ENCODE peak calls at places on chromosomes 13 and 19, in ten cellular contexts. One of them, this sample, is unnamed.
A peak's percentile ranks its signal among the peaks of the same experiment; 100 is the strongest.

GRCh38 chr13:72983085-72983768 is 75.6 kb upstream of the KLF5 start:
- DNase-seq in glutamatergic neuron: no peak
- DNase-seq in stimulated activated CD8-positive, alpha-beta memory T cell treated with anti-CD3 and anti-CD28 coated beads, Interleukin-4, amount 100 ng/mL, for 48 hours: no peak
- DNase-seq in NCI-H774: no peak
- DNase-seq in left colon: peak; percentile 35
- DNase-seq in stimulated activated CD4-positive, alpha-beta T cell treated with anti-CD3 and anti-CD28 coated beads, Interleukin-1b, Interleukin-23, amount 100 ng/mL, for 1 hour: no peak
- DNase-seq in AG10803: peak; percentile 81
- DNase-seq in effector memory CD4-positive, alpha-beta T cell: no peak
- DNase-seq in fibroblast of villous mesenchyme: peak; percentile 89
- DNase-seq in WTC11: no peak
- DNase-seq in this sample: peak; percentile 6

GRCh38 chr19:52935434-52935833 is 12.2 kb upstream of the ZNF888 start:
- DNase-seq in glutamatergic neuron: no peak
- DNase-seq in stimulated activated CD8-positive, alpha-beta memory T cell treated with anti-CD3 and anti-CD28 coated beads, Interleukin-4, amount 100 ng/mL, for 48 hours: no peak
- DNase-seq in NCI-H774: no peak
- DNase-seq in left colon: peak; percentile 45
- DNase-seq in stimulated activated CD4-positive, alpha-beta T cell treated with anti-CD3 and anti-CD28 coated beads, Interleukin-1b, Interleukin-23, amount 100 ng/mL, for 1 hour: no peak
- DNase-seq in AG10803: no peak
- DNase-seq in effector memory CD4-positive, alpha-beta T cell: no peak
- DNase-seq in fibroblast of villous mesenchyme: peak; percentile 92
- DNase-seq in WTC11: no peak
- DNase-seq in this sample: peak; percentile 65

GRCh38 chr13:112117955-112118302 is 51.0 kb downstream of the SOX1 start:
- DNase-seq in glutamatergic neuron: no peak
- DNase-seq in stimulated activated CD8-positive, alpha-beta memory T cell treated with anti-CD3 and anti-CD28 coated beads, Interleukin-4, amount 100 ng/mL, for 48 hours: no peak
- DNase-seq in NCI-H774: no peak
- DNase-seq in left colon: no peak
- DNase-seq in stimulated activated CD4-positive, alpha-beta T cell treated with anti-CD3 and anti-CD28 coated beads, Interleukin-1b, Interleukin-23, amount 100 ng/mL, for 1 hour: no peak
- DNase-seq in AG10803: no peak
- DNase-seq in effector memory CD4-positive, alpha-beta T cell: no peak
- DNase-seq in fibroblast of villous mesenchyme: no peak
- DNase-seq in WTC11: no peak
- DNase-seq in this sample: no peak

GRCh38 chr19:11781295-11782057 is 14.7 kb downstream of the ZNF441 start:
- DNase-seq in glutamatergic neuron: no peak
- DNase-seq in stimulated activated CD8-positive, alpha-beta memory T cell treated with anti-CD3 and anti-CD28 coated beads, Interleukin-4, amount 100 ng/mL, for 48 hours: no peak
- DNase-seq in NCI-H774: no peak
- DNase-seq in left colon: no peak
- DNase-seq in stimulated activated CD4-positive, alpha-beta T cell treated with anti-CD3 and anti-CD28 coated beads, Interleukin-1b, Interleukin-23, amount 100 ng/mL, for 1 hour: no peak
- DNase-seq in AG10803: no peak
- DNase-seq in effector memory CD4-positive, alpha-beta T cell: no peak
- DNase-seq in fibroblast of villous mesenchyme: peak; percentile 8
- DNase-seq in WTC11: no peak
- DNase-seq in this sample: peak; percentile 5

GRCh38 chr13:85737952-85738351 is 61.3 kb downstream of the SLITRK6 start:
- DNase-seq in glutamatergic neuron: no peak
- DNase-seq in stimulated activated CD8-positive, alpha-beta memory T cell treated with anti-CD3 and anti-CD28 coated beads, Interleukin-4, amount 100 ng/mL, for 48 hours: no peak
- DNase-seq in NCI-H774: no peak
- DNase-seq in left colon: no peak
- DNase-seq in stimulated activated CD4-positive, alpha-beta T cell treated with anti-CD3 and anti-CD28 coated beads, Interleukin-1b, Interleukin-23, amount 100 ng/mL, for 1 hour: no peak
- DNase-seq in AG10803: no peak
- DNase-seq in effector memory CD4-positive, alpha-beta T cell: no peak
- DNase-seq in fibroblast of villous mesenchyme: no peak
- DNase-seq in WTC11: no peak
- DNase-seq in this sample: no peak

GRCh38 chr13:31765441-31765840 is 26.1 kb downstream of the RXFP2 start:
- DNase-seq in glutamatergic neuron: no peak
- DNase-seq in stimulated activated CD8-positive, alpha-beta memory T cell treated with anti-CD3 and anti-CD28 coated beads, Interleukin-4, amount 100 ng/mL, for 48 hours: no peak
- DNase-seq in NCI-H774: no peak
- DNase-seq in left colon: no peak
- DNase-seq in stimulated activated CD4-positive, alpha-beta T cell treated with anti-CD3 and anti-CD28 coated beads, Interleukin-1b, Interleukin-23, amount 100 ng/mL, for 1 hour: no peak
- DNase-seq in AG10803: peak; percentile 92
- DNase-seq in effector memory CD4-positive, alpha-beta T cell: no peak
- DNase-seq in fibroblast of villous mesenchyme: no peak
- DNase-seq in WTC11: no peak
- DNase-seq in this sample: peak; percentile 63

GRCh38 chr13:114062754-114063153 is 69.7 kb downstream of the RASA3 start:
- DNase-seq in glutamatergic neuron: no peak
- DNase-seq in stimulated activated CD8-positive, alpha-beta memory T cell treated with anti-CD3 and anti-CD28 coated beads, Interleukin-4, amount 100 ng/mL, for 48 hours: no peak
- DNase-seq in NCI-H774: no peak
- DNase-seq in left colon: no peak
- DNase-seq in stimulated activated CD4-positive, alpha-beta T cell treated with anti-CD3 and anti-CD28 coated beads, Interleukin-1b, Interleukin-23, amount 100 ng/mL, for 1 hour: no peak
- DNase-seq in AG10803: peak; percentile 37
- DNase-seq in effector memory CD4-positive, alpha-beta T cell: no peak
- DNase-seq in fibroblast of villous mesenchyme: peak; percentile 68
- DNase-seq in WTC11: no peak
- DNase-seq in this sample: peak; percentile 22

GRCh38 chr13:25141042-25141441 is 31.0 kb downstream of the AMER2 start:
- DNase-seq in glutamatergic neuron: no peak
- DNase-seq in stimulated activated CD8-positive, alpha-beta memory T cell treated with anti-CD3 and anti-CD28 coated beads, Interleukin-4, amount 100 ng/mL, for 48 hours: no peak
- DNase-seq in NCI-H774: no peak
- DNase-seq in left colon: no peak
- DNase-seq in stimulated activated CD4-positive, alpha-beta T cell treated with anti-CD3 and anti-CD28 coated beads, Interleukin-1b, Interleukin-23, amount 100 ng/mL, for 1 hour: no peak
- DNase-seq in AG10803: no peak
- DNase-seq in effector memory CD4-positive, alpha-beta T cell: no peak
- DNase-seq in fibroblast of villous mesenchyme: no peak
- DNase-seq in WTC11: no peak
- DNase-seq in this sample: no peak

GRCh38 chr19:8487137-8487851 is 15.1 kb downstream of the PRAM1 start:
- DNase-seq in glutamatergic neuron: no peak
- DNase-seq in stimulated activated CD8-positive, alpha-beta memory T cell treated with anti-CD3 and anti-CD28 coated beads, Interleukin-4, amount 100 ng/mL, for 48 hours: peak; percentile 67
- DNase-seq in NCI-H774: no peak
- DNase-seq in left colon: no peak
- DNase-seq in stimulated activated CD4-positive, alpha-beta T cell treated with anti-CD3 and anti-CD28 coated beads, Interleukin-1b, Interleukin-23, amount 100 ng/mL, for 1 hour: no peak
- DNase-seq in AG10803: no peak
- DNase-seq in effector memory CD4-positive, alpha-beta T cell: peak; percentile 36
- DNase-seq in fibroblast of villous mesenchyme: no peak
- DNase-seq in WTC11: no peak
- DNase-seq in this sample: peak; percentile 52

GRCh38 chr19:11364935-11365334 is 9.5 kb upstream of the SWSAP1 start:
- DNase-seq in glutamatergic neuron: no peak
- DNase-seq in stimulated activated CD8-positive, alpha-beta memory T cell treated with anti-CD3 and anti-CD28 coated beads, Interleukin-4, amount 100 ng/mL, for 48 hours: no peak
- DNase-seq in NCI-H774: no peak
- DNase-seq in left colon: no peak
- DNase-seq in stimulated activated CD4-positive, alpha-beta T cell treated with anti-CD3 and anti-CD28 coated beads, Interleukin-1b, Interleukin-23, amount 100 ng/mL, for 1 hour: no peak
- DNase-seq in AG10803: no peak
- DNase-seq in effector memory CD4-positive, alpha-beta T cell: no peak
- DNase-seq in fibroblast of villous mesenchyme: no peak
- DNase-seq in WTC11: no peak
- DNase-seq in this sample: no peak

GRCh38 chr13:85509512-85509911 is 289.7 kb downstream of the SLITRK6 start:
- DNase-seq in glutamatergic neuron: no peak
- DNase-seq in stimulated activated CD8-positive, alpha-beta memory T cell treated with anti-CD3 and anti-CD28 coated beads, Interleukin-4, amount 100 ng/mL, for 48 hours: no peak
- DNase-seq in NCI-H774: no peak
- DNase-seq in left colon: no peak
- DNase-seq in stimulated activated CD4-positive, alpha-beta T cell treated with anti-CD3 and anti-CD28 coated beads, Interleukin-1b, Interleukin-23, amount 100 ng/mL, for 1 hour: no peak
- DNase-seq in AG10803: peak; percentile 3
- DNase-seq in effector memory CD4-positive, alpha-beta T cell: no peak
- DNase-seq in fibroblast of villous mesenchyme: no peak
- DNase-seq in WTC11: no peak
- DNase-seq in this sample: no peak

GRCh38 chr13:22107549-22107948 is 436.7 kb downstream of the FGF9 start:
- DNase-seq in glutamatergic neuron: no peak
- DNase-seq in stimulated activated CD8-positive, alpha-beta memory T cell treated with anti-CD3 and anti-CD28 coated beads, Interleukin-4, amount 100 ng/mL, for 48 hours: no peak
- DNase-seq in NCI-H774: no peak
- DNase-seq in left colon: no peak
- DNase-seq in stimulated activated CD4-positive, alpha-beta T cell treated with anti-CD3 and anti-CD28 coated beads, Interleukin-1b, Interleukin-23, amount 100 ng/mL, for 1 hour: no peak
- DNase-seq in AG10803: no peak
- DNase-seq in effector memory CD4-positive, alpha-beta T cell: no peak
- DNase-seq in fibroblast of villous mesenchyme: no peak
- DNase-seq in WTC11: no peak
- DNase-seq in this sample: no peak

GRCh38 chr19:46466536-46467199 is 4.7 kb downstream of the PNMA8A start:
- DNase-seq in glutamatergic neuron: no peak
- DNase-seq in stimulated activated CD8-positive, alpha-beta memory T cell treated with anti-CD3 and anti-CD28 coated beads, Interleukin-4, amount 100 ng/mL, for 48 hours: peak; percentile 37
- DNase-seq in NCI-H774: no peak
- DNase-seq in left colon: no peak
- DNase-seq in stimulated activated CD4-positive, alpha-beta T cell treated with anti-CD3 and anti-CD28 coated beads, Interleukin-1b, Interleukin-23, amount 100 ng/mL, for 1 hour: no peak
- DNase-seq in AG10803: peak; percentile 82
- DNase-seq in effector memory CD4-positive, alpha-beta T cell: no peak
- DNase-seq in fibroblast of villous mesenchyme: peak; percentile 76
- DNase-seq in WTC11: no peak
- DNase-seq in this sample: peak; percentile 87

GRCh38 chr19:29504454-29504853 is 21.3 kb upstream of the VSTM2B start:
- DNase-seq in glutamatergic neuron: no peak
- DNase-seq in stimulated activated CD8-positive, alpha-beta memory T cell treated with anti-CD3 and anti-CD28 coated beads, Interleukin-4, amount 100 ng/mL, for 48 hours: no peak
- DNase-seq in NCI-H774: no peak
- DNase-seq in left colon: no peak
- DNase-seq in stimulated activated CD4-positive, alpha-beta T cell treated with anti-CD3 and anti-CD28 coated beads, Interleukin-1b, Interleukin-23, amount 100 ng/mL, for 1 hour: no peak
- DNase-seq in AG10803: no peak
- DNase-seq in effector memory CD4-positive, alpha-beta T cell: no peak
- DNase-seq in fibroblast of villous mesenchyme: no peak
- DNase-seq in WTC11: no peak
- DNase-seq in this sample: no peak

GRCh38 chr13:73275163-73275562 is 216.4 kb downstream of the KLF5 start:
- DNase-seq in glutamatergic neuron: no peak
- DNase-seq in stimulated activated CD8-positive, alpha-beta memory T cell treated with anti-CD3 and anti-CD28 coated beads, Interleukin-4, amount 100 ng/mL, for 48 hours: no peak
- DNase-seq in NCI-H774: no peak
- DNase-seq in left colon: no peak
- DNase-seq in stimulated activated CD4-positive, alpha-beta T cell treated with anti-CD3 and anti-CD28 coated beads, Interleukin-1b, Interleukin-23, amount 100 ng/mL, for 1 hour: no peak
- DNase-seq in AG10803: no peak
- DNase-seq in effector memory CD4-positive, alpha-beta T cell: no peak
- DNase-seq in fibroblast of villous mesenchyme: no peak
- DNase-seq in WTC11: no peak
- DNase-seq in this sample: peak; percentile 37

GRCh38 chr13:29284726-29285125 is 310.8 kb downstream of the SLC7A1 start:
- DNase-seq in glutamatergic neuron: no peak
- DNase-seq in stimulated activated CD8-positive, alpha-beta memory T cell treated with anti-CD3 and anti-CD28 coated beads, Interleukin-4, amount 100 ng/mL, for 48 hours: no peak
- DNase-seq in NCI-H774: no peak
- DNase-seq in left colon: no peak
- DNase-seq in stimulated activated CD4-positive, alpha-beta T cell treated with anti-CD3 and anti-CD28 coated beads, Interleukin-1b, Interleukin-23, amount 100 ng/mL, for 1 hour: no peak
- DNase-seq in AG10803: no peak
- DNase-seq in effector memory CD4-positive, alpha-beta T cell: no peak
- DNase-seq in fibroblast of villous mesenchyme: no peak
- DNase-seq in WTC11: no peak
- DNase-seq in this sample: no peak

GRCh38 chr19:43444531-43445340 is 20.7 kb downstream of the LYPD3 start:
- DNase-seq in glutamatergic neuron: no peak
- DNase-seq in stimulated activated CD8-positive, alpha-beta memory T cell treated with anti-CD3 and anti-CD28 coated beads, Interleukin-4, amount 100 ng/mL, for 48 hours: no peak
- DNase-seq in NCI-H774: no peak
- DNase-seq in left colon: no peak
- DNase-seq in stimulated activated CD4-positive, alpha-beta T cell treated with anti-CD3 and anti-CD28 coated beads, Interleukin-1b, Interleukin-23, amount 100 ng/mL, for 1 hour: no peak
- DNase-seq in AG10803: no peak
- DNase-seq in effector memory CD4-positive, alpha-beta T cell: no peak
- DNase-seq in fibroblast of villous mesenchyme: no peak
- DNase-seq in WTC11: no peak
- DNase-seq in this sample: no peak

GRCh38 chr19:31894451-31894850 is 451.0 kb upstream of the ZNF507 start:
- DNase-seq in glutamatergic neuron: no peak
- DNase-seq in stimulated activated CD8-positive, alpha-beta memory T cell treated with anti-CD3 and anti-CD28 coated beads, Interleukin-4, amount 100 ng/mL, for 48 hours: no peak
- DNase-seq in NCI-H774: no peak
- DNase-seq in left colon: no peak
- DNase-seq in stimulated activated CD4-positive, alpha-beta T cell treated with anti-CD3 and anti-CD28 coated beads, Interleukin-1b, Interleukin-23, amount 100 ng/mL, for 1 hour: no peak
- DNase-seq in AG10803: no peak
- DNase-seq in effector memory CD4-positive, alpha-beta T cell: no peak
- DNase-seq in fibroblast of villous mesenchyme: no peak
- DNase-seq in WTC11: no peak
- DNase-seq in this sample: no peak

GRCh38 chr13:100298116-100298681 is 209.3 kb downstream of the PCCA start:
- DNase-seq in glutamatergic neuron: no peak
- DNase-seq in stimulated activated CD8-positive, alpha-beta memory T cell treated with anti-CD3 and anti-CD28 coated beads, Interleukin-4, amount 100 ng/mL, for 48 hours: no peak
- DNase-seq in NCI-H774: no peak
- DNase-seq in left colon: no peak
- DNase-seq in stimulated activated CD4-positive, alpha-beta T cell treated with anti-CD3 and anti-CD28 coated beads, Interleukin-1b, Interleukin-23, amount 100 ng/mL, for 1 hour: no peak
- DNase-seq in AG10803: peak; percentile 4
- DNase-seq in effector memory CD4-positive, alpha-beta T cell: no peak
- DNase-seq in fibroblast of villous mesenchyme: no peak
- DNase-seq in WTC11: no peak
- DNase-seq in this sample: no peak

GRCh38 chr19:17602217-17602616 is 46.8 kb downstream of the COLGALT1 start:
- DNase-seq in glutamatergic neuron: no peak
- DNase-seq in stimulated activated CD8-positive, alpha-beta memory T cell treated with anti-CD3 and anti-CD28 coated beads, Interleukin-4, amount 100 ng/mL, for 48 hours: no peak
- DNase-seq in NCI-H774: no peak
- DNase-seq in left colon: no peak
- DNase-seq in stimulated activated CD4-positive, alpha-beta T cell treated with anti-CD3 and anti-CD28 coated beads, Interleukin-1b, Interleukin-23, amount 100 ng/mL, for 1 hour: no peak
- DNase-seq in AG10803: no peak
- DNase-seq in effector memory CD4-positive, alpha-beta T cell: no peak
- DNase-seq in fibroblast of villous mesenchyme: no peak
- DNase-seq in WTC11: no peak
- DNase-seq in this sample: no peak

GRCh38 chr13:113489549-113490495 is 689 bp downstream of the DCUN1D2 start:
- DNase-seq in glutamatergic neuron: peak; percentile 51
- DNase-seq in stimulated activated CD8-positive, alpha-beta memory T cell treated with anti-CD3 and anti-CD28 coated beads, Interleukin-4, amount 100 ng/mL, for 48 hours: peak; percentile 61
- DNase-seq in NCI-H774: peak; percentile 67
- DNase-seq in left colon: no peak
- DNase-seq in stimulated activated CD4-positive, alpha-beta T cell treated with anti-CD3 and anti-CD28 coated beads, Interleukin-1b, Interleukin-23, amount 100 ng/mL, for 1 hour: peak; percentile 14
- DNase-seq in AG10803: peak; percentile 43
- DNase-seq in effector memory CD4-positive, alpha-beta T cell: no peak
- DNase-seq in fibroblast of villous mesenchyme: peak; percentile 60
- DNase-seq in WTC11: peak; percentile 42
- DNase-seq in this sample: peak; percentile 70